ENCODE peak calls at places on chromosomes 7 and 10, in five cellular contexts. X, H, J, K and M are unnamed samples.

GRCh38 chr7:10237306-10237705 is 736.4 kb upstream of the PHF14 start:
- DNase-seq in X (no peak), K (no peak), J (no peak), H (peak; percentile 49), M (no peak)

GRCh38 chr7:157281221-157281998 is 55.4 kb upstream of the DNAJB6 start:
- DNase-seq in X (no peak), H (no peak), J (no peak), K (no peak), M (no peak)

GRCh38 chr10:125023269-125023668 is 81.3 kb downstream of the ZRANB1 start:
- DNase-seq in X (no peak), J (no peak), H (no peak), K (no peak), M (no peak)

GRCh38 chr7:11434371-11434770 is 397.6 kb downstream of the THSD7A start:
- DNase-seq in X (no peak), K (no peak), J (no peak), H (no peak), M (no peak)

GRCh38 chr10:96596422-96597407 is 9.9 kb upstream of the TM9SF3 start:
- DNase-seq in K (no peak), X (no peak), H (no peak), J (no peak), M (no peak)

GRCh38 chr10:74750848-74751274 is 75.5 kb upstream of the KAT6B start:
- DNase-seq in K (no peak), J (no peak), H (no peak), X (no peak), M (no peak)

GRCh38 chr7:18212788-18213187 is 185.1 kb upstream of the PRPS1L1 start:
- DNase-seq in K (peak; percentile 11), X (peak; percentile 9), H (peak; percentile 85), J (peak; percentile 11), M (peak; percentile 30)

GRCh38 chr10:46006219-46006618 is 24.2 kb downstream of the NCOA4 start:
- DNase-seq in X (peak; percentile 74), J (peak; percentile 29), K (peak; percentile 71), H (peak; percentile 59), M (peak; percentile 60)

GRCh38 chr10:79136227-79137005 is 67.7 kb downstream of the ZMIZ1 start:
- DNase-seq in H (peak; percentile 59), X (no peak), J (no peak), K (no peak), M (no peak)

GRCh38 chr7:57176928-57177635 is 44.8 kb upstream of the ZNF479 start:
- DNase-seq in H (no peak), K (no peak), X (no peak), J (no peak), M (no peak)

GRCh38 chr10:93462881-93463280 is 19.3 kb downstream of the MYOF start:
- DNase-seq in X (peak; percentile 70), K (peak; percentile 83), J (no peak), H (no peak), M (no peak)

GRCh38 chr10:48885376-48885775 is 54.3 kb downstream of the LRRC18 start:
- DNase-seq in X (no peak), H (peak; percentile 6), K (no peak), J (no peak), M (no peak)

GRCh38 chr7:144063710-144064109 is 5.9 kb upstream of the OR2A25 start:
- DNase-seq in J (no peak), K (no peak), H (no peak), X (no peak), M (no peak)

GRCh38 chr7:128733278-128733645 is 5.9 kb upstream of the CALU start:
- DNase-seq in H (no peak), J (no peak), K (no peak), X (no peak), M (no peak)

GRCh38 chr7:4190021-4190981 is 491.8 kb upstream of the FOXK1 start:
- DNase-seq in J (no peak), H (no peak), K (no peak), X (no peak), M (no peak)

GRCh38 chr10:86506499-86506898 is 15.1 kb downstream of the WAPL start:
- DNase-seq in K (peak; percentile 47), J (no peak), X (peak; percentile 16), H (no peak), M (no peak)

GRCh38 chr10:113402602-113403001 is 150.3 kb upstream of the HABP2 start:
- DNase-seq in X (no peak), J (no peak), K (no peak), H (no peak), M (no peak)

GRCh38 chr10:103395754-103396066 is 565 bp downstream of the ATP5MK start:
- DNase-seq in K (peak; percentile 22), X (no peak), J (peak; percentile 27), H (peak; percentile 8), M (peak; percentile 52)

GRCh38 chr7:36192050-36192824 is 39.2 kb downstream of the EEPD1 start:
- DNase-seq in J (peak; percentile 59), K (peak; percentile 74), H (peak; percentile 89), X (peak; percentile 88), M (peak; percentile 88)

GRCh38 chr7:144824360-144824759 is 11.5 kb downstream of the TPK1 start:
- DNase-seq in J (peak; percentile 36), H (peak; percentile 77), K (peak; percentile 63), X (peak; percentile 27), M (peak; percentile 46)

GRCh38 chr10:104631946-104632345 is 9.1 kb upstream of the SORCS3 start:
- DNase-seq in J (no peak), K (no peak), H (no peak), X (no peak), M (no peak)